ENCODE peak calls at places on chromosomes 4 and X, in six cellular contexts. J is left lung, F is keratinocyte, X is hepatocyte, B is lung, Z is fibroblast of lung. K is an unnamed sample.

GRCh38 chrX:21658152-21658737 is at the start of gene KLHL34:
- DNase-seq in X (no peak), Z (no peak), F (no peak), B (no peak), J (peak), K (peak)

GRCh38 chr4:22372958-22373357 is 142.9 kb downstream of the ADGRA3 start:
- DNase-seq in J (no peak), Z (no peak), X (no peak), F (no peak), B (no peak), K (no peak)

GRCh38 chrX:861335-861890 is 230.8 kb downstream of the SHOX start:
- DNase-seq in B (no peak), F (no peak), X (no peak), Z (no peak), J (no peak), K (no peak)

GRCh38 chr4:4735870-4736269 is 123.6 kb upstream of the MSX1 start:
- DNase-seq in F (no peak), X (peak), Z (peak), J (no peak), B (no peak), K (no peak)

GRCh38 chr4:154158756-154159155 is 332.8 kb downstream of the DCHS2 start:
- DNase-seq in J (no peak), Z (no peak), B (no peak), X (no peak), F (no peak), K (no peak)

GRCh38 chrX:17635231-17635630 is 102.1 kb upstream of the SCML1 start:
- DNase-seq in F (no peak), X (peak), Z (peak), J (no peak), B (no peak), K (peak)

GRCh38 chr4:177339794-177340374 is 30.2 kb downstream of the NEIL3 start:
- DNase-seq in Z (peak), F (no peak), B (no peak), J (no peak), X (peak), K (no peak)

GRCh38 chr4:6938758-6939201 is 29.2 kb downstream of the TBC1D14 start:
- DNase-seq in F (no peak), J (peak), B (no peak), X (no peak), Z (no peak), K (no peak)

GRCh38 chrX:18166068-18166467 is 54.6 kb downstream of the BEND2 start:
- DNase-seq in J (no peak), B (no peak), F (no peak), Z (no peak), X (no peak), K (no peak)

GRCh38 chr4:4859799-4860380 is 425 bp downstream of the MSX1 start:
- DNase-seq in X (peak), J (no peak), B (no peak), Z (no peak), F (no peak), K (no peak)

GRCh38 chrX:150573702-150574101 is 5.3 kb downstream of the MTM1 start:
- DNase-seq in B (no peak), Z (no peak), F (no peak), J (no peak), X (no peak), K (no peak)

GRCh38 chr4:88964450-88964849 is 92.5 kb downstream of the FAM13A start:
- DNase-seq in X (no peak), Z (peak), F (no peak), B (no peak), J (no peak), K (no peak)

GRCh38 chrX:10109695-10110094 is 47.1 kb upstream of the CLCN4 start:
- DNase-seq in F (no peak), B (peak), X (no peak), Z (no peak), J (no peak), K (peak)

GRCh38 chrX:40278340-40279090 is 180.8 kb upstream of the BCOR start:
- DNase-seq in Z (peak), J (no peak), B (no peak), F (no peak), X (peak), K (no peak)

GRCh38 chrX:28177202-28177601 is 196.0 kb upstream of the DCAF8L1 start:
- DNase-seq in J (no peak), B (no peak), F (no peak), X (peak), Z (no peak), K (no peak)

GRCh38 chr4:153257151-153257620 is 52.9 kb downstream of the TRIM2 start:
- DNase-seq in B (no peak), J (no peak), Z (peak), X (peak), F (no peak), K (peak)

GRCh38 chr4:149785686-149786431 is 29.8 kb downstream of the IQCM start:
- DNase-seq in F (no peak), J (no peak), Z (peak), B (no peak), X (no peak), K (no peak)

GRCh38 chr4:90099795-90100194 is 27.4 kb upstream of the CCSER1 start:
- DNase-seq in Z (peak), F (peak), B (no peak), X (no peak), J (no peak), K (no peak)

GRCh38 chr4:3836802-3837601 is 70.8 kb downstream of the ADRA2C start:
- DNase-seq in X (no peak), F (no peak), B (no peak), J (peak), Z (no peak), K (no peak)

GRCh38 chr4:21795091-21795490 is 153.5 kb downstream of the KCNIP4 start:
- DNase-seq in X (no peak), B (no peak), J (no peak), F (no peak), Z (peak), K (no peak)

GRCh38 chrX:78315745-78316144 is 11.7 kb downstream of the CYSLTR1 start:
- DNase-seq in J (no peak), X (no peak), B (no peak), F (no peak), Z (no peak), K (no peak)

GRCh38 chrX:14029039-14029424 is 660 bp downstream of the GEMIN8 start:
- DNase-seq in F (no peak), J (no peak), Z (no peak), X (no peak), B (no peak), K (no peak)

GRCh38 chr4:146490106-146490505 is 31.6 kb downstream of the SLC10A7 start:
- DNase-seq in F (no peak), B (no peak), J (no peak), Z (no peak), X (no peak), K (no peak)

GRCh38 chr4:4558881-4559280 is 17.0 kb upstream of the STX18 start:
- DNase-seq in Z (peak), X (no peak), J (no peak), F (no peak), B (no peak), K (no peak)

GRCh38 chr4:8038702-8039251 is 99.1 kb upstream of the AFAP1 start:
- DNase-seq in F (no peak), X (no peak), Z (no peak), J (no peak), B (no peak), K (no peak)

GRCh38 chrX:132748909-132749308 is 209.5 kb downstream of the HS6ST2 start:
- DNase-seq in Z (no peak), X (no peak), F (no peak), J (no peak), B (no peak), K (no peak)

GRCh38 chrX:109940411-109940810 is 62.5 kb upstream of the TMEM164 start:
- DNase-seq in Z (peak), J (no peak), B (no peak), F (no peak), X (no peak), K (no peak)

GRCh38 chrX:54415534-54416350 is 24.5 kb upstream of the TSR2 start:
- DNase-seq in J (no peak), F (no peak), X (no peak), Z (peak), B (no peak), K (no peak)

GRCh38 chr4:111649308-111649707 is 495.9 kb upstream of the FAM241A start:
- DNase-seq in F (no peak), Z (no peak), X (no peak), J (no peak), B (no peak), K (no peak)

GRCh38 chr4:136036744-136037143 is 1495.5 kb downstream of the PCDH18 start:
- DNase-seq in F (no peak), X (peak), B (no peak), Z (peak), J (no peak), K (no peak)

GRCh38 chr4:187993827-187994226 is 1.7 kb upstream of the ZFP42 start:
- DNase-seq in B (no peak), Z (no peak), X (peak), J (no peak), F (no peak), K (no peak)

GRCh38 chr4:79421483-79421882 is 13.5 kb upstream of the GK2 start:
- DNase-seq in F (no peak), X (no peak), Z (no peak), J (no peak), B (no peak), K (no peak)
- H3K27ac ChIP-seq in F (no peak), X (no peak), Z (no peak), J (no peak), B (no peak), K (no peak)

DNA sequence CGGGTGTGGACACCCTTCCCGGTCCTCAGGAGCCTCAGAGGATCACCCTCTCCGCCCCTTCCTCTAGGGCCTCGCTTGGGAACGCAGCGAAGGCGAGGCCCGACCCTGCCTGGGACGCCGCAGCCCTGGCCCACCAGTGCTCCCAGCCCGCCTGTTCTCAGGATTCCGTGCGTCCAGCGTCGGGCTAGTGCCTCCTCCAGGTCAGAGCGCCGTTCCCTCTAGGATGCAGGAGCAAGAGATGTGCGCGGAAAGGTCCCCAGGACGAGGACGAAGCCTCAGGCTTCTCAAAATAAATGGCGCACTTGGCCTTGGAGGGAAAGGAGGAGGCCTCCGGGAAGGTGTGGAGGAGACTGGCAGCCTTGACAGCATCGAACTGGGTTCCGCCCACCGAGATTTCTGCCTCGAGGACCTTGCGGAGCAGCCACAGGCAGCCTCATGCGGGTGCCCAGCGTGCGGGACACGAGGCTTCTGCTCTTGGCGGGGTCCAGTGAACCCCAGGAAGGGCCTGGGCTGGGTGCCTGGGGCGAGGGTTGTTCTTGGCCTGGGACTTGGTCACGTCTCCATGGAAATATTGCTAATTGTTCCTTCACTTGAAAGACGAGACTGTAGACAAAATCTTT is 35.1 kb downstream of the PITX2 start:
- DNase-seq in F (no peak), B (no peak), X (no peak), J (no peak), Z (no peak), K (no peak)
- H3K4me3 ChIP-seq in F (no peak), B (no peak), X (no peak), J (no peak), Z (no peak), K (no peak)

DNA sequence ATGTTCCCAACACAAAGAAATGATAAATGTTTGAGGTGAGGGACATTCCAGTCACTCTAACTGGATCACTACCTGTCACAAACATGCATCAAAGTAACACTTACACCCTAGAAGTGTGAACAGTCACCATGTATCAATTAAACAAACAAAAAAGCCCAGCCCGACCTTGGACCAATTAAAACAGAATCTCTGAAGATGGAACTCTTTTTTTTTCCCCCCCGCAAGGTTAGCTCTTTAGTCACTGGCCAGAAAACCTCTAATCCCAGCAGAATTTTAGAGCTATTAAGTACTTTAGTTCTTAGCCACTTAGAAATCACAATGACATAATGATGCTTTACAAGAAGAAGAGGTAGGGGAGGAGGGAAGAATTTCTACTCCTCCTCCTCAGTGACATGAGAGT is 154.5 kb downstream of the PALLD start:
- DNase-seq in J (no peak), B (no peak), X (no peak), Z (peak), F (no peak), K (no peak)
- H3K27ac ChIP-seq in J (no peak), B (no peak), X (no peak), Z (no peak), F (no peak), K (no peak)

GRCh38 chr4:121765368-121765705 is 373 bp upstream of the SMIM43 start:
- DNase-seq in X (no peak), J (no peak), Z (no peak), B (no peak), F (no peak), K (no peak)
- H3K4me3 ChIP-seq in X (peak), J (peak), Z (peak), B (no peak), F (peak), K (no peak)

GRCh38 chr4:151223465-151223864 is 53.5 kb upstream of the PRSS48 start:
- DNase-seq in X (no peak), Z (no peak), B (no peak), J (no peak), F (no peak), K (no peak)

GRCh38 chr4:151231915-151232595 is 44.9 kb upstream of the PRSS48 start:
- DNase-seq in J (no peak), Z (peak), F (no peak), B (no peak), X (no peak), K (no peak)

GRCh38 chr4:151227731-151228130 is 49.2 kb upstream of the PRSS48 start:
- DNase-seq in F (peak), B (peak), Z (peak), X (peak), J (no peak), K (no peak)

GRCh38 chr4:151226004-151226932 is 50.7 kb upstream of the PRSS48 start:
- DNase-seq in X (peak), B (no peak), J (no peak), Z (peak), F (no peak), K (no peak)

GRCh38 chr4:151228196-151229119 is 48.5 kb upstream of the PRSS48 start:
- DNase-seq in X (no peak), B (no peak), F (no peak), J (no peak), Z (peak), K (no peak)
- H3K27ac ChIP-seq in X (peak), B (no peak), F (peak), J (peak), Z (peak), K (no peak)

K was measured in kidney.